ENCODE peak calls at places on chromosomes 16 and 17, in nine cellular contexts. J is colonic mucosa, E is K562, F is ascending aorta, D is A673, X is cardiac muscle cell, H is HFF-Myc, S is AG09309, O is IMR-90. N is an unnamed sample.

GRCh38 chr16:12901204-12901596 is 198 bp upstream of the SHISA9 start:
- DNase-seq in J (no peak), E (no peak), F (no peak), D (no peak), X (peak; percentile 51), H (no peak), S (no peak), O (no peak), N (no peak)

GRCh38 chr17:63947711-63948330 is 15.7 kb upstream of the CD79B start:
- DNase-seq in J (no peak), E (no peak), F (no peak), D (no peak), X (no peak), H (no peak), S (no peak), O (no peak), N (no peak)

GRCh38 chr17:21500064-21500463 is 123.9 kb downstream of the KCNJ12 start:
- DNase-seq in J (no peak), E (no peak), F (no peak), D (no peak), X (no peak), H (no peak), S (no peak), O (no peak), N (no peak)

GRCh38 chr16:30409125-30410060 is 2.0 kb downstream of the ZNF771 start:
- DNase-seq in J (peak; percentile 98), E (peak; percentile 85), F (peak; percentile 96), D (peak; percentile 94), X (peak; percentile 93), H (no peak), S (no peak), O (peak; percentile 80), N (peak; percentile 91)

GRCh38 chr16:29290631-29291247 is 115.8 kb downstream of the NPIPB11 start:
- DNase-seq in J (peak; percentile 98), E (peak; percentile 92), F (peak; percentile 98), D (peak; percentile 46), X (peak; percentile 84), H (peak; percentile 52), S (no peak), O (peak; percentile 92), N (peak; percentile 79)

GRCh38 chr17:42518046-42518754 is 17.8 kb upstream of the NAGLU start:
- DNase-seq in J (peak; percentile 87), E (peak; percentile 40), F (peak; percentile 96), D (peak; percentile 73), X (no peak), H (peak; percentile 95), S (peak; percentile 90), O (peak; percentile 98), N (no peak)

GRCh38 chr17:82611140-82612058 is 36.8 kb downstream of the WDR45B start:
- DNase-seq in J (no peak), E (peak; percentile 58), F (no peak), D (peak; percentile 91), X (peak; percentile 57), H (no peak), S (no peak), O (peak; percentile 60), N (no peak)

GRCh38 chr17:63421681-63422645 is 24.1 kb downstream of the CYB561 start:
- DNase-seq in J (no peak), E (no peak), F (peak; percentile 51), D (no peak), X (no peak), H (no peak), S (no peak), O (no peak), N (no peak)

GRCh38 chr17:21375757-21376584 is at the start of gene KCNJ12:
- DNase-seq in J (no peak), E (no peak), F (no peak), D (peak; percentile 48), X (peak; percentile 76), H (no peak), S (no peak), O (no peak), N (no peak)

GRCh38 chr17:28612936-28613872 is 781 bp downstream of the RSKR start:
- DNase-seq in J (peak; percentile 29), E (peak; percentile 65), F (no peak), D (peak; percentile 62), X (peak; percentile 58), H (no peak), S (no peak), O (peak; percentile 22), N (peak; percentile 45)

GRCh38 chr17:12078791-12079190 is 58.1 kb downstream of the MAP2K4 start:
- DNase-seq in J (no peak), E (no peak), F (no peak), D (no peak), X (no peak), H (peak; percentile 24), S (peak; percentile 18), O (peak; percentile 83), N (no peak)

GRCh38 chr16:89696598-89697128 is 4.8 kb downstream of the SPATA2L start:
- DNase-seq in J (no peak), E (no peak), F (no peak), D (no peak), X (no peak), H (no peak), S (no peak), O (no peak), N (peak; percentile 53)

GRCh38 chr16:59058261-59058660 is 324.1 kb upstream of the GOT2 start:
- DNase-seq in J (no peak), E (no peak), F (no peak), D (no peak), X (no peak), H (no peak), S (no peak), O (no peak), N (no peak)

GRCh38 chr17:68449021-68449739 is 8.1 kb downstream of the WIPI1 start:
- DNase-seq in J (no peak), E (no peak), F (no peak), D (no peak), X (no peak), H (no peak), S (no peak), O (no peak), N (no peak)

GRCh38 chr16:47016700-47017133 is 43.2 kb upstream of the DNAJA2 start:
- DNase-seq in J (no peak), E (peak; percentile 2), F (no peak), D (no peak), X (no peak), H (no peak), S (no peak), O (no peak), N (peak; percentile 80)

GRCh38 chr17:77696720-77697460 is 261.6 kb upstream of the TNRC6C start:
- DNase-seq in J (no peak), E (no peak), F (peak; percentile 58), D (no peak), X (no peak), H (no peak), S (no peak), O (no peak), N (no peak)

GRCh38 chr17:42079541-42079940 is 18.7 kb downstream of the ZNF385C start:
- DNase-seq in J (no peak), E (no peak), F (no peak), D (no peak), X (no peak), H (no peak), S (no peak), O (no peak), N (no peak)

GRCh38 chr17:78359216-78359935 is 501 bp downstream of the SOCS3 start:
- DNase-seq in J (peak; percentile 57), E (peak; percentile 68), F (peak; percentile 82), D (peak; percentile 52), X (peak; percentile 42), H (no peak), S (no peak), O (no peak), N (no peak)

GRCh38 chr17:27239584-27239983 is 54.3 kb upstream of the WSB1 start:
- DNase-seq in J (no peak), E (no peak), F (no peak), D (no peak), X (no peak), H (no peak), S (no peak), O (no peak), N (no peak)
- H3K4me3 ChIP-seq in J (no peak overlapping the region), E (no peak overlapping the region), F (no peak overlapping the region), D (no peak overlapping the region), X (no peak overlapping the region), H (no peak overlapping the region), S (no peak overlapping the region), O (no peak overlapping the region), N (no peak overlapping the region)

DNA sequence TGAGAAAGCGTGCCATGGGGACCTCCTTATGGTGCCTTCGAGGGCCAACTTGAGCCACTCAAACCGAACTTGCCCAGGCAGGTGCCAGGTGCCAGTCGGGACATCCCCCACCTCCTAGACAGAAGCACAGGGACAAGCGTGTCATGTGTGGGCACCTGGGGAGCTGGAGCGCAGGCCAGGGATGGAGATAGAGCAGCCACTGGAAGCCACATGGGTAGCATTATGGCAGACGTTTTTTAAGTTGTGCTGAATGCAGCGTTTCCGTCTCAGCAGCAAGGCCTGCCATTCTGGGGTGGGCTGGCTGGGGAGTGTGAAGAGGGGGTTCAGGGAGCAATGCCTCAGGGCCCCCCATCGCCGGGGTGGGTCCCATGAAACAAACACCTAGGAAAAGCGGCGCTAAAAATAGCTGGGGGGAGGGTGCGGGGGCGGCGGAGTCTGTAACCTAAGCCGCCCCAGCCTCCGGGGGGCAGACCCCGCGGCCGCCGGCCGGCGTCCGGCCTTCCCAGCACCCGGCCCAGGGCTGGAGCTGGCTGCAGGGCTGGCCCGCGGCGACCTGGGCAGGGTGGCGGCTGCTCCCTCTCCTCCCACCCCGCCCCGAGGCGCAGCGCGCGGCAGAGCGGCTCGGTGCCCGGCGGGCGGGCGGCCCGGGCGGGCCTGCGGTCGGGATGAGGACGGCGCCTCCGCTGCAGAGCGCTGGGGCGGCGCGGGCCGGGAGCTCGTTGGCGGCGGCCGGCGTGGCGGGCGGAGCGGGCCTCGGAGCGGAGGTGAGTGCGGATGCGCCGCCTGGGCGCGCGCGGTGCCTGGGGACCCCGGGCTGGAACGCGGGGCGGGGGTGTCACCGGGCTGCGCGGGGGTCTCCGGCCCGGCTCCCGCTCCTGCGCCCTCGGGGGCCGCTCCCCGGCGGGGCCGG is at the start of gene ZNF469:
- DNase-seq in J (no peak), E (no peak), F (no peak), D (no peak), X (peak; percentile 69), H (no peak), S (no peak), O (peak; percentile 57), N (no peak)
- H3K4me3 ChIP-seq in J (peak within 1 kb of the TSS; percentile 20), E (no peak within 1 kb of the TSS), F (peak within 1 kb of the TSS; percentile 63), D (no peak within 1 kb of the TSS), X (peak within 1 kb of the TSS; percentile 21), H (peak within 1 kb of the TSS; percentile 58), S (peak within 1 kb of the TSS; percentile 73), O (peak within 1 kb of the TSS; percentile 69), N (no peak within 1 kb of the TSS)

GRCh38 chr17:74760404-74761105 is 12.1 kb downstream of the NHERF1 start:
- DNase-seq in J (no peak), E (peak; percentile 48), F (no peak), D (peak; percentile 56), X (peak; percentile 50), H (no peak), S (no peak), O (no peak), N (no peak)
- H3K4me3 ChIP-seq in J (no peak overlapping the region), E (no peak overlapping the region), F (no peak overlapping the region), D (no peak overlapping the region), X (no peak overlapping the region), H (no peak overlapping the region), S (no peak overlapping the region), O (no peak overlapping the region), N (no peak overlapping the region)

GRCh38 chr17:40616592-40616991 is 31.0 kb downstream of the SMARCE1 start:
- DNase-seq in J (no peak), E (no peak), F (no peak), D (no peak), X (no peak), H (no peak), S (no peak), O (no peak), N (no peak)
- H3K4me3 ChIP-seq in J (no peak overlapping the region), E (no peak overlapping the region), F (no peak overlapping the region), D (no peak overlapping the region), X (no peak overlapping the region), H (no peak overlapping the region), S (no peak overlapping the region), O (no peak overlapping the region), N (no peak overlapping the region)

GRCh38 chr17:2485543-2485942 is 26.1 kb downstream of the METTL16 start:
- DNase-seq in J (no peak), E (no peak), F (no peak), D (peak; percentile 28), X (no peak), H (no peak), S (no peak), O (no peak), N (no peak)
- H3K4me3 ChIP-seq in J (no peak overlapping the region), E (no peak overlapping the region), F (no peak overlapping the region), D (no peak overlapping the region), X (no peak overlapping the region), H (no peak overlapping the region), S (no peak overlapping the region), O (no peak overlapping the region), N (no peak overlapping the region)